ENCODE peak calls at places on chromosome 3, in four cellular contexts. A is A549; N is stimulated activated CD4-positive, alpha-beta T cell treated with anti-CD3 and anti-CD28 coated beads, Interleukin-1b, Interleukin-23, amount 100 ng/mL, for 48 hours; F is NCI-H446. D is an unnamed sample.

GRCh38 chr3:104903064-104903463 is 463.6 kb upstream of the ALCAM start:
- DNase-seq in A (no peak), N (no peak), F (no peak), D (no peak)

GRCh38 chr3:25897019-25897418 is 107.1 kb downstream of the OXSM start:
- DNase-seq in A (peak), N (no peak), F (no peak), D (peak)

GRCh38 chr3:195034101-195034500 is 236.9 kb downstream of the XXYLT1 start:
- DNase-seq in A (no peak), N (no peak), F (no peak), D (no peak)

GRCh38 chr3:24573576-24573975 is 78.9 kb upstream of the THRB start:
- DNase-seq in A (no peak), N (no peak), F (no peak), D (no peak)

GRCh38 chr3:168284728-168285127 is 189.0 kb upstream of the GOLIM4 start:
- DNase-seq in A (no peak), N (no peak), F (no peak), D (no peak)

GRCh38 chr3:143731776-143732175 is 116.5 kb downstream of the SLC9A9 start:
- DNase-seq in A (no peak), N (no peak), F (peak), D (no peak)

GRCh38 chr3:69214241-69214640 is 91.8 kb upstream of the LMOD3 start:
- DNase-seq in A (peak), N (peak), F (no peak), D (no peak)

GRCh38 chr3:11774296-11774877 is 72.3 kb downstream of the TAMM41 start:
- DNase-seq in A (peak), N (no peak), F (no peak), D (peak)

GRCh38 chr3:12556723-12557471 is at the start of gene MKRN2:
- DNase-seq in A (peak), N (peak), F (peak), D (peak)

GRCh38 chr3:127492426-127492825 is 98.1 kb downstream of the TPRA1 start:
- DNase-seq in A (no peak), N (no peak), F (no peak), D (no peak)

GRCh38 chr3:197224034-197224444 is 74.4 kb downstream of the DLG1 start:
- DNase-seq in A (peak), N (no peak), F (peak), D (peak)

GRCh38 chr3:184691397-184692131 is 20.3 kb downstream of the MAGEF1 start:
- DNase-seq in A (no peak), N (no peak), F (no peak), D (no peak)

GRCh38 chr3:25513642-25514266 is 85.7 kb downstream of the RARB start:
- DNase-seq in A (no peak), N (no peak), F (no peak), D (no peak)